ENCODE peak calls at places on chromosome 12, in four cellular contexts. C, V, Y and E are unnamed samples.

GRCh38 chr12:116376354-116377193 is 99.1 kb upstream of the MED13L start:
- DNase-seq in C (peak), V (no peak), Y (peak), E (peak)

GRCh38 chr12:86349196-86349595 is 93.0 kb upstream of the MGAT4C start:
- DNase-seq in C (no peak), V (no peak), Y (no peak), E (no peak)

GRCh38 chr12:8081228-8081920 is 700 bp upstream of the NECAP1 start:
- DNase-seq in C (peak), V (peak), Y (no peak), E (no peak)

GRCh38 chr12:101783150-101783549 is 43.9 kb upstream of the SYCP3 start:
- DNase-seq in C (no peak), V (no peak), Y (no peak), E (no peak)

GRCh38 chr12:44626883-44627282 is 249.2 kb downstream of the NELL2 start:
- DNase-seq in C (peak), V (no peak), Y (no peak), E (peak)

GRCh38 chr12:91636721-91637120 is 454.1 kb upstream of the DCN start:
- DNase-seq in C (no peak), V (no peak), Y (no peak), E (no peak)

GRCh38 chr12:104708891-104709290 is 249.2 kb downstream of the SLC41A2 start:
- DNase-seq in C (no peak), V (no peak), Y (no peak), E (no peak)

GRCh38 chr12:76268267-76268666 is 79.9 kb downstream of the BBS10 start:
- DNase-seq in C (no peak), V (no peak), Y (no peak), E (no peak)

GRCh38 chr12:4118017-4118510 is 155.5 kb upstream of the CCND2 start:
- DNase-seq in C (no peak), V (peak), Y (no peak), E (no peak)

GRCh38 chr12:30806989-30807694 is 52.4 kb upstream of the CAPRIN2 start:
- DNase-seq in C (peak), V (peak), Y (peak), E (peak)

GRCh38 chr12:91892081-91892855 is 253.4 kb downstream of the BTG1 start:
- DNase-seq in C (no peak), V (no peak), Y (no peak), E (no peak)

GRCh38 chr12:31772685-31773222 is 43.9 kb upstream of the AMN1 start:
- DNase-seq in C (no peak), V (no peak), Y (no peak), E (no peak)

GRCh38 chr12:104420868-104421267 is 35.9 kb upstream of the CHST11 start:
- DNase-seq in C (no peak), V (no peak), Y (no peak), E (no peak)

GRCh38 chr12:89351489-89352241 is 636 bp downstream of the DUSP6 start:
- DNase-seq in C (peak), V (peak), Y (no peak), E (no peak)

GRCh38 chr12:93404961-93405849 is 27.5 kb downstream of the NUDT4 start:
- DNase-seq in C (no peak), V (no peak), Y (no peak), E (no peak)

GRCh38 chr12:108635201-108635996 is 1.7 kb upstream of the SELPLG start:
- DNase-seq in C (no peak), V (peak), Y (no peak), E (no peak)

GRCh38 chr12:2646341-2646740 is 148.4 kb upstream of the FKBP4 start:
- DNase-seq in C (no peak), V (no peak), Y (no peak), E (no peak)

GRCh38 chr12:96141216-96141944 is 52.8 kb upstream of the ELK3 start:
- DNase-seq in C (no peak), V (no peak), Y (peak), E (no peak)

GRCh38 chr12:54701940-54702592 is 53.9 kb upstream of the DCD start:
- DNase-seq in C (no peak), V (peak), Y (peak), E (peak)

GRCh38 chr12:52971701-52972329 is 22.9 kb downstream of the KRT18 start:
- DNase-seq in C (no peak), V (no peak), Y (no peak), E (no peak)

GRCh38 chr12:85004199-85004598 is 31.9 kb downstream of the TSPAN19 start:
- DNase-seq in C (no peak), V (no peak), Y (no peak), E (no peak)

GRCh38 chr12:106081606-106082005 is 57.1 kb downstream of the NUAK1 start:
- DNase-seq in C (no peak), V (no peak), Y (no peak), E (no peak)

GRCh38 chr12:57096748-57097553 is 8.0 kb downstream of the NAB2 start:
- DNase-seq in C (no peak), V (no peak), Y (no peak), E (no peak)

GRCh38 chr12:69099201-69099837 is 140.1 kb upstream of the CPSF6 start:
- DNase-seq in C (no peak), V (peak), Y (no peak), E (no peak)